ENCODE peak calls at places on chromosomes 1 and 21, in four cellular contexts. One of them, this sample, is unnamed.

GRCh38 chr1:2283991-2284895 is 56.1 kb downstream of the SKI start:
- DNase-seq in AG08396: no peak
- DNase-seq in endodermal cell: no peak
- DNase-seq in NCI-H2171 treated with DMSO at 0.1 percent for 48 hours: no peak
- DNase-seq in this sample: no peak

GRCh38 chr1:29519108-29519507 is 282.8 kb downstream of the PTPRU start:
- DNase-seq in AG08396: no peak
- DNase-seq in endodermal cell: no peak
- DNase-seq in NCI-H2171 treated with DMSO at 0.1 percent for 48 hours: no peak
- DNase-seq in this sample: no peak

GRCh38 chr1:16922885-16923431 is 1.2 kb downstream of the CROCC start:
- DNase-seq in AG08396: no peak
- DNase-seq in endodermal cell: no peak
- DNase-seq in NCI-H2171 treated with DMSO at 0.1 percent for 48 hours: no peak
- DNase-seq in this sample: no peak

GRCh38 chr1:45246760-45247159 is 40.4 kb upstream of the ZSWIM5 start:
- DNase-seq in AG08396: peak; percentile 57
- DNase-seq in endodermal cell: no peak
- DNase-seq in NCI-H2171 treated with DMSO at 0.1 percent for 48 hours: no peak
- DNase-seq in this sample: no peak

GRCh38 chr1:243751506-243751905 is 98.5 kb downstream of the AKT3 start:
- DNase-seq in AG08396: no peak
- DNase-seq in endodermal cell: no peak
- DNase-seq in NCI-H2171 treated with DMSO at 0.1 percent for 48 hours: no peak
- DNase-seq in this sample: no peak

GRCh38 chr1:85316324-85316723 is 39.9 kb upstream of the BCL10 start:
- DNase-seq in AG08396: no peak
- DNase-seq in endodermal cell: no peak
- DNase-seq in NCI-H2171 treated with DMSO at 0.1 percent for 48 hours: no peak
- DNase-seq in this sample: no peak

GRCh38 chr21:45535341-45536081 is 6.7 kb downstream of the SLC19A1 start:
- DNase-seq in AG08396: no peak
- DNase-seq in endodermal cell: peak; percentile 51
- DNase-seq in NCI-H2171 treated with DMSO at 0.1 percent for 48 hours: no peak
- DNase-seq in this sample: no peak

GRCh38 chr21:42161957-42162681 is 56.8 kb upstream of the ABCG1 start:
- DNase-seq in AG08396: no peak
- DNase-seq in endodermal cell: peak; percentile 47
- DNase-seq in NCI-H2171 treated with DMSO at 0.1 percent for 48 hours: no peak
- DNase-seq in this sample: no peak

This sample was measured in iPS DF 19.7.